ENCODE peak calls at places on chromosomes 12 and 14, in nine cellular contexts. N is MM.1S, S is B cell, C is HL-60, L is omental fat pad, G is RWPE1, F is uterus, Z is fibroblast of the aortic adventitia, K is OCI-LY7. U is an unnamed sample.

GRCh38 chr14:68584786-68585185 is 208.1 kb downstream of the ZFP36L1 start:
- DNase-seq in N (no peak), S (no peak), C (no peak), L (no peak), G (no peak), F (no peak), Z (no peak), K (no peak), U (no peak)

GRCh38 chr14:96876747-96877146 is 79.6 kb downstream of the VRK1 start:
- DNase-seq in N (no peak), S (no peak), C (no peak), L (no peak), G (no peak), F (no peak), Z (no peak), K (no peak), U (no peak)

GRCh38 chr14:96631621-96632362 is 129.6 kb downstream of the PAPOLA start:
- DNase-seq in N (no peak), S (no peak), C (no peak), L (peak; percentile 8), G (no peak), F (peak; percentile 4), Z (no peak), K (no peak), U (peak; percentile 1)

GRCh38 chr14:85090681-85091080 is 439.3 kb upstream of the FLRT2 start:
- DNase-seq in N (no peak), S (no peak), C (no peak), L (no peak), G (no peak), F (no peak), Z (peak; percentile 0), K (no peak), U (no peak)

GRCh38 chr12:68631177-68631576 is 20.5 kb downstream of the RAP1B start:
- DNase-seq in N (no peak), S (no peak), C (no peak), L (no peak), G (no peak), F (no peak), Z (peak; percentile 52), K (no peak), U (no peak)

GRCh38 chr14:99862111-99862510 is 68.9 kb downstream of the EML1 start:
- DNase-seq in N (no peak), S (no peak), C (no peak), L (no peak), G (no peak), F (no peak), Z (peak; percentile 51), K (no peak), U (no peak)

GRCh38 chr12:69994593-69995222 is 169.7 kb downstream of the MYRFL start:
- DNase-seq in N (no peak), S (no peak), C (no peak), L (no peak), G (no peak), F (no peak), Z (peak; percentile 15), K (no peak), U (no peak)

GRCh38 chr12:49489720-49490119 is 49.1 kb upstream of the KCNH3 start:
- DNase-seq in N (no peak), S (no peak), C (no peak), L (no peak), G (peak; percentile 45), F (no peak), Z (peak; percentile 92), K (no peak), U (no peak)

GRCh38 chr14:90381999-90382451 is 14.8 kb upstream of the CALM1 start:
- DNase-seq in N (no peak), S (peak; percentile 34), C (no peak), L (no peak), G (no peak), F (peak; percentile 41), Z (no peak), K (peak; percentile 24), U (no peak)

GRCh38 chr14:90383731-90384542 is 12.9 kb upstream of the CALM1 start:
- DNase-seq in N (peak; percentile 35), S (no peak), C (no peak), L (peak; percentile 32), G (peak; percentile 18), F (peak; percentile 66), Z (peak; percentile 60), K (peak; percentile 33), U (peak; percentile 38)

GRCh38 chr14:90384543-90384911 is 12.3 kb upstream of the CALM1 start:
- DNase-seq in N (peak; percentile 6), S (no peak), C (no peak), L (no peak), G (no peak), F (no peak), Z (peak; percentile 37), K (no peak), U (no peak)

GRCh38 chr14:90382491-90383125 is 14.2 kb upstream of the CALM1 start:
- DNase-seq in N (peak; percentile 39), S (no peak), C (peak; percentile 47), L (no peak), G (peak; percentile 30), F (peak; percentile 82), Z (peak; percentile 82), K (peak; percentile 54), U (no peak)

DNA sequence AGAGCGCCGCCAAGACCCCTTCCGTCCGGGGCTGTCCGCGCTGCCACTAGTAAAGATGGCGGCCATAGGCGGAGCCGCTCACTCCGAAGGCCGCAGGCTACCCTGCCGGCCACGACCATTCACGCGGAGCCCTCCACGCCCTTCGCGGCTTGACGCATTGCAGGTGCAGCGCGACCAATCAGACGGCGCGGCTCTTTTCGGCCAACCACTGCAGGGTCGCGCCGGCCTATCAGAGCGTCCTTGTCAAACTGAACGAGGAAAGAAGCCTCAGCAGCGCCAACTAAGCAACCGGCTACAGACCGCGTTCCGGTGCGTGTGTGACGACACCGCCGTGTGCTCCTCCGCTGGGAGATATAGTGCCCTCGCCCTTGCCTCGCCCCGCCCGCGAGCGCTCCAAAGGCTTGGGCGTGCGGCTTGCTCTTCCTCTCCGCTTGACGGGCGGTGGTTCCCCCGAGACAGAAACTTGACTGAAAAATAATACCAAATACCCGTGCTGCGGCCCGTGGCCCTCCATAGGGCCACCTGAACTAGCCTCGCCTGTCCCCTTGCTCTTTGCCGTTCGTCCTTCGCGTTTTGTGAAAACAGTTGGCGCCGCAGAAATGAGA is 13.6 kb upstream of the CALM1 start:
- DNase-seq in N (peak; percentile 96), S (peak; percentile 99), C (peak; percentile 99), L (peak; percentile 96), G (peak; percentile 99), F (peak; percentile 100), Z (peak; percentile 100), K (peak; percentile 99), U (peak; percentile 94)
- TF ChIP-seq CTCF in N (no peak), S (no peak), C (no peak), L (no peak), G (no peak), F (no peak), Z (no peak), K (peak; percentile 38), U (peak; percentile 7)

GRCh38 chr12:3901116-3901515 is 27.9 kb upstream of the PARP11 start:
- DNase-seq in N (no peak), S (no peak), C (no peak), L (no peak), G (no peak), F (no peak), Z (no peak), K (no peak), U (no peak)
- TF ChIP-seq CTCF in N (peak; percentile 14), S (no peak), C (no peak), L (no peak), G (no peak), F (no peak), Z (no peak), K (peak; percentile 43), U (no peak)

DNA sequence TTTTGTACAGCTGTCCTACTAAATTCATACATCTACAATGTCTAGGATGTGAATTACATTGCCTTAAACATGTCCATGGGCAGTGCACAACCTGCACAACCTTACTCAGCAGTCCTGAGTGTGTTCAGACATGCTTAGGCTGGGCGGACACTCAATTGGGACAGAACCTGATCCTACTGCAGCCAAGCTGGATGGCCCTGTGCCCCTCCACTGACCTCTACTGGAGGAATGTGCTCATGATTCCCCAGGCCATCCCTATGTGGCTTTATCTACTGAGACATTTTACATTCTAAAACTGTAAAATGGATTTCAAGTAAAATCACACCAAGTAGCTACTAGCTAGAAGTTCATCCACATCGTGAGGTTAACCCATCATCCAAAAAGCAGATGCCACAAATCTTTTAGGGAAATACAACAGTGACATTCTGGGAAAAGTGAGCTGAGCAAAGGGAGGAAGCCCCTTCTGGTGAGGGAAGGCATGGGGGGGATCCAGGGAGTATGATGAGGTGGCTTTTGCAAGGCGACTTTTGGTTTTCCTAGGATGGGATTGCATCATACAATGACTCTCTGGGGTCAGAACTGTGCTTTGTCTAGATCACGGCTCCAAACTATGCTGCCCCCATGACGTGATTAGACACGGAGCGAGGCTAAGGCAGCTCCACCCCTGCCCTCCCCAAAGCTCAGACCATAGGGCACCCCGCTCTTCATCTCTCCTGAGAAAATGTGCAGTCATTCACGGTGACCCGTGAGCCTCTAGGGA is 911.7 kb upstream of the TMEM132C start:
- DNase-seq in N (peak; percentile 14), S (no peak), C (no peak), L (no peak), G (peak; percentile 43), F (no peak), Z (peak; percentile 56), K (no peak), U (no peak)
- TF ChIP-seq CTCF in N (peak; percentile 66), S (no peak), C (no peak), L (no peak), G (no peak), F (no peak), Z (peak; percentile 72), K (peak; percentile 49), U (no peak)

GRCh38 chr12:92571169-92571568 is 131.6 kb upstream of the PLEKHG7 start:
- DNase-seq in N (no peak), S (no peak), C (no peak), L (no peak), G (no peak), F (no peak), Z (no peak), K (no peak), U (no peak)

GRCh38 chr12:92571844-92572543 is 130.8 kb upstream of the PLEKHG7 start:
- DNase-seq in N (no peak), S (no peak), C (no peak), L (no peak), G (no peak), F (no peak), Z (no peak), K (no peak), U (no peak)

GRCh38 chr12:92574911-92575570 is 127.7 kb upstream of the PLEKHG7 start:
- DNase-seq in N (no peak), S (no peak), C (no peak), L (no peak), G (no peak), F (no peak), Z (no peak), K (no peak), U (no peak)

GRCh38 chr12:92573104-92573503 is 129.7 kb upstream of the PLEKHG7 start:
- DNase-seq in N (no peak), S (no peak), C (no peak), L (no peak), G (no peak), F (no peak), Z (no peak), K (no peak), U (no peak)

DNA sequence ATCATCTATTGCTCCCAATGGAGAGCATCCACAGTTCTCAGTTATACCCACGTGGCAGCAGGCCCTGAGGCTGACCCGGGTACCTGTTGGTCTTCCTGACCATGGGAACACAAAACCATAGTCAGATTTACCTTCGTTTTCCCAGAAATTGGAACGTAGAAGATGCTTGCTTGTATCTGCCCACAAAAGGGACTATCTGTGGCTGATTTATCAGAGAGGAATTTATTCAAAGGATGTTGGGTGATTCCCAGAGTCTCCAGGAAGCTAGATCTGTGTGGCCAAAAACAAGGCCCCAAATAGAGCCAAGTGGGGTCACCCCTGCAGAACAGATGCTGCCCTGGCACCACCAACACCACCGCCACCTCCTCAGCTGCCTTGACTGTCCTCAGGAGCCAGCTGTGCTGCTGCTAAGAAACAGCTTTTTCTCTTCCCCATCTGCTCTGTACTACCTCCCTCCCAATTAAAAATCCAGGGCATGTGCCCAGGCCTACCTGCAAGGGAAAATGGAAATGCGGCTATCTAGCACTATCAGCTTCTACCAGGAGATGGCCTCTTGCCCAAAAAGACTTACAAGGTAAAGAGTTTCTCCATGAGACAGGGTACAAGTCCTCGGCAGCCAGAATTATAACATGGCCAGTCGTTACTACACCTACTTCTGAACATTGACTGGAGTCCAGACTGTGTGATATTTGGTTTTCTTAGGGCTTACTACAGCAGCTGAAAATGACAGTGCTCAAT is 128.6 kb upstream of the PLEKHG7 start:
- DNase-seq in N (no peak), S (no peak), C (no peak), L (no peak), G (no peak), F (no peak), Z (no peak), K (peak; percentile 46), U (no peak)
- TF ChIP-seq CTCF in N (peak; percentile 32), S (no peak), C (peak; percentile 2), L (no peak), G (no peak), F (no peak), Z (no peak), K (peak; percentile 77), U (peak; percentile 32)